ENCODE peak calls at places on chromosome 2, in seven cellular contexts. One of them, this sample, is unnamed.

GRCh38 chr2:219902870-219903269 is 275.4 kb downstream of the SLC4A3 start:
- DNase-seq in GM06990: no peak
- DNase-seq in activated CD4-positive, CD25-positive, alpha-beta regulatory T cell: no peak
- DNase-seq in hepatocyte: peak
- DNase-seq in fibroblast of mammary gland: no peak
- DNase-seq in astrocyte of the spinal cord: no peak
- DNase-seq in AG09319: no peak
- DNase-seq in this sample: no peak

GRCh38 chr2:29952973-29953372 is 31.6 kb upstream of the ALK start:
- DNase-seq in hepatocyte: no peak
- DNase-seq in astrocyte of the spinal cord: no peak
- DNase-seq in GM06990: no peak
- DNase-seq in activated CD4-positive, CD25-positive, alpha-beta regulatory T cell: no peak
- DNase-seq in AG09319: no peak
- DNase-seq in fibroblast of mammary gland: no peak
- DNase-seq in this sample: no peak

GRCh38 chr2:42464631-42465030 is 29.2 kb downstream of the KCNG3 start:
- DNase-seq in GM06990: no peak
- DNase-seq in hepatocyte: peak
- DNase-seq in astrocyte of the spinal cord: no peak
- DNase-seq in AG09319: no peak
- DNase-seq in activated CD4-positive, CD25-positive, alpha-beta regulatory T cell: no peak
- DNase-seq in fibroblast of mammary gland: no peak
- DNase-seq in this sample: no peak

GRCh38 chr2:145108959-145109710 is 589.2 kb upstream of the ZEB2 start:
- DNase-seq in fibroblast of mammary gland: no peak
- DNase-seq in GM06990: no peak
- DNase-seq in astrocyte of the spinal cord: no peak
- DNase-seq in hepatocyte: no peak
- DNase-seq in activated CD4-positive, CD25-positive, alpha-beta regulatory T cell: no peak
- DNase-seq in AG09319: no peak
- DNase-seq in this sample: no peak

GRCh38 chr2:20223345-20224190 is 1.4 kb downstream of the SDC1 start:
- DNase-seq in astrocyte of the spinal cord: peak
- DNase-seq in activated CD4-positive, CD25-positive, alpha-beta regulatory T cell: no peak
- DNase-seq in fibroblast of mammary gland: peak
- DNase-seq in GM06990: peak
- DNase-seq in hepatocyte: peak
- DNase-seq in AG09319: no peak
- DNase-seq in this sample: no peak

GRCh38 chr2:68653538-68653982 is 10.2 kb downstream of the PROKR1 start:
- DNase-seq in activated CD4-positive, CD25-positive, alpha-beta regulatory T cell: no peak
- DNase-seq in AG09319: no peak
- DNase-seq in GM06990: peak
- DNase-seq in fibroblast of mammary gland: peak
- DNase-seq in astrocyte of the spinal cord: peak
- DNase-seq in hepatocyte: peak
- DNase-seq in this sample: no peak

GRCh38 chr2:189116984-189117383 is 62.6 kb downstream of the COL5A2 start:
- DNase-seq in fibroblast of mammary gland: peak
- DNase-seq in hepatocyte: no peak
- DNase-seq in astrocyte of the spinal cord: no peak
- DNase-seq in GM06990: no peak
- DNase-seq in activated CD4-positive, CD25-positive, alpha-beta regulatory T cell: no peak
- DNase-seq in AG09319: no peak
- DNase-seq in this sample: no peak

GRCh38 chr2:57740905-57741304 is 305.7 kb upstream of the VRK2 start:
- DNase-seq in activated CD4-positive, CD25-positive, alpha-beta regulatory T cell: no peak
- DNase-seq in GM06990: no peak
- DNase-seq in astrocyte of the spinal cord: no peak
- DNase-seq in hepatocyte: no peak
- DNase-seq in fibroblast of mammary gland: no peak
- DNase-seq in AG09319: no peak
- DNase-seq in this sample: no peak

GRCh38 chr2:54859997-54860701 is 136.7 kb downstream of the EML6 start:
- DNase-seq in AG09319: no peak
- DNase-seq in hepatocyte: peak
- DNase-seq in GM06990: no peak
- DNase-seq in fibroblast of mammary gland: peak
- DNase-seq in activated CD4-positive, CD25-positive, alpha-beta regulatory T cell: no peak
- DNase-seq in astrocyte of the spinal cord: peak
- DNase-seq in this sample: no peak

GRCh38 chr2:55419236-55419513 is 481 bp downstream of the CCDC88A start:
- DNase-seq in fibroblast of mammary gland: peak
- DNase-seq in astrocyte of the spinal cord: peak
- DNase-seq in AG09319: no peak
- DNase-seq in GM06990: no peak
- DNase-seq in activated CD4-positive, CD25-positive, alpha-beta regulatory T cell: no peak
- DNase-seq in hepatocyte: no peak
- DNase-seq in this sample: peak

GRCh38 chr2:239626971-239627598 is 226.3 kb upstream of the HDAC4 start:
- DNase-seq in hepatocyte: no peak
- DNase-seq in activated CD4-positive, CD25-positive, alpha-beta regulatory T cell: no peak
- DNase-seq in fibroblast of mammary gland: no peak
- DNase-seq in astrocyte of the spinal cord: no peak
- DNase-seq in GM06990: no peak
- DNase-seq in AG09319: no peak
- DNase-seq in this sample: no peak

GRCh38 chr2:105330681-105331375 is 1.3 kb upstream of the TGFBRAP1 start:
- DNase-seq in fibroblast of mammary gland: no peak
- DNase-seq in hepatocyte: peak
- DNase-seq in astrocyte of the spinal cord: no peak
- DNase-seq in activated CD4-positive, CD25-positive, alpha-beta regulatory T cell: no peak
- DNase-seq in AG09319: no peak
- DNase-seq in GM06990: no peak
- DNase-seq in this sample: no peak

GRCh38 chr2:192546566-192546965 is 351.8 kb upstream of the TMEFF2 start:
- DNase-seq in fibroblast of mammary gland: peak
- DNase-seq in hepatocyte: no peak
- DNase-seq in activated CD4-positive, CD25-positive, alpha-beta regulatory T cell: no peak
- DNase-seq in AG09319: no peak
- DNase-seq in GM06990: no peak
- DNase-seq in astrocyte of the spinal cord: no peak
- DNase-seq in this sample: no peak